ENCODE peak calls at places on chromosomes 7 and 10, in five cellular contexts. O is hepatocyte; B is WERI-Rb-1; U is kidney epithelial cell; I is CD8-positive, alpha-beta T cell. L is an unnamed sample.

GRCh38 chr10:43692051-43692825 is 43.6 kb upstream of the ZNF32 start:
- DNase-seq in O (no peak), B (no peak), U (no peak), I (no peak), L (no peak)

GRCh38 chr10:118041316-118041715 is 5.4 kb downstream of the RAB11FIP2 start:
- DNase-seq in O (no peak), B (no peak), U (peak), I (no peak), L (no peak)

GRCh38 chr10:3045471-3046209 is 21.7 kb upstream of the PFKP start:
- DNase-seq in O (peak), B (no peak), U (peak), I (no peak), L (no peak)

GRCh38 chr7:158824028-158824427 is 5.3 kb downstream of the ESYT2 start:
- DNase-seq in O (no peak), B (no peak), U (no peak), I (peak), L (no peak)

GRCh38 chr7:131480384-131481315 is 75.8 kb downstream of the PODXL start:
- DNase-seq in O (no peak), B (no peak), U (no peak), I (no peak), L (no peak)

GRCh38 chr10:74977913-74978847 is 133.3 kb upstream of the SAMD8 start:
- DNase-seq in O (no peak), B (no peak), U (no peak), I (peak), L (no peak)

GRCh38 chr10:111083222-111084095 is 6.6 kb downstream of the ADRA2A start:
- DNase-seq in O (no peak), B (no peak), U (no peak), I (no peak), L (no peak)

GRCh38 chr10:100020161-100020882 is 10.6 kb upstream of the DNMBP start:
- DNase-seq in O (no peak), B (no peak), U (no peak), I (no peak), L (peak)

GRCh38 chr10:43377393-43377883 is 6.0 kb downstream of the FXYD4 start:
- DNase-seq in O (peak), B (peak), U (no peak), I (no peak), L (no peak)